ENCODE peak calls at places on chromosomes 7 and 10, in six cellular contexts. C is effector memory CD4-positive, alpha-beta T cell; H is kidney tubule cell; R is activated CD8-positive, alpha-beta memory T cell treated with anti-CD3 and anti-CD28 coated beads, Interleukin-2, amount 10 ng/mL, durations not matched to agents 7 days and 5 days; D is RCC 7860; L is trophoblast cell. K is an unnamed sample.

GRCh38 chr10:94125856-94126255 is 132.1 kb downstream of the PLCE1 start:
- DNase-seq in H (peak), R (no peak), C (no peak), D (no peak), L (peak), K (no peak)

GRCh38 chr10:3091921-3092320 is 24.6 kb downstream of the PFKP start:
- DNase-seq in D (no peak), C (no peak), L (no peak), H (no peak), R (no peak), K (no peak)

GRCh38 chr7:1307828-1308227 is 75.2 kb downstream of the UNCX start:
- DNase-seq in D (no peak), C (no peak), R (no peak), H (no peak), L (no peak), K (no peak)

GRCh38 chr10:110805292-110805691 is 66.4 kb upstream of the PDCD4 start:
- DNase-seq in C (no peak), R (no peak), D (no peak), H (no peak), L (no peak), K (no peak)

GRCh38 chr10:52071814-52072213 is 242.3 kb upstream of the DKK1 start:
- DNase-seq in R (no peak), D (no peak), C (no peak), H (no peak), L (no peak), K (no peak)

GRCh38 chr7:5541087-5541992 is 117.7 kb upstream of the TNRC18 start:
- DNase-seq in D (no peak), L (no peak), R (no peak), H (no peak), C (no peak), K (no peak)

GRCh38 chr7:128172963-128173362 is 68.1 kb upstream of the LEP start:
- DNase-seq in R (no peak), C (no peak), D (no peak), H (no peak), L (no peak), K (no peak)

GRCh38 chr7:90618880-90619279 is 22.8 kb downstream of the CDK14 start:
- DNase-seq in L (no peak), D (no peak), C (no peak), R (no peak), H (no peak), K (no peak)

GRCh38 chr7:130957140-130957513 is 223.1 kb upstream of the KLF14 start:
- DNase-seq in R (no peak), C (no peak), L (no peak), H (no peak), D (no peak), K (no peak)

GRCh38 chr10:124898493-124898892 is 43.4 kb upstream of the ZRANB1 start:
- DNase-seq in D (no peak), R (no peak), C (no peak), H (peak), L (no peak), K (no peak)

GRCh38 chr7:159010951-159011820 is 133.5 kb downstream of the VIPR2 start:
- DNase-seq in D (no peak), H (no peak), R (no peak), C (no peak), L (no peak), K (no peak)

GRCh38 chr10:132001238-132001977 is 19.7 kb upstream of the BNIP3 start:
- DNase-seq in D (no peak), C (no peak), R (no peak), H (no peak), L (no peak), K (peak)

GRCh38 chr7:87328281-87328680 is 17.2 kb upstream of the CROT start:
- DNase-seq in L (no peak), R (no peak), C (no peak), D (no peak), H (no peak), K (no peak)

GRCh38 chr7:141737118-141737835 is 881 bp upstream of the SSBP1 start:
- DNase-seq in C (peak), H (peak), R (peak), L (peak), D (no peak), K (peak)

GRCh38 chr10:69413221-69413865 is 3.4 kb downstream of the TACR2 start:
- DNase-seq in H (peak), C (no peak), D (peak), R (peak), L (peak), K (no peak)

K was measured in DMS79 treated with DMSO at 0.1 percent for 48 hours.